ENCODE peak calls at places on chromosomes 5 and 9, in four cellular contexts. W, E, N and V are unnamed samples.

GRCh38 chr5:150616024-150616470 is 24.4 kb upstream of the SYNPO start:
- DNase-seq in E (no peak), W (no peak), N (no peak), V (no peak)

GRCh38 chr5:59423021-59423420 is 470.5 kb downstream of the PDE4D start:
- DNase-seq in W (peak; percentile 19), E (no peak), N (no peak), V (no peak)

GRCh38 chr9:23941051-23941450 is 115.0 kb upstream of the ELAVL2 start:
- DNase-seq in E (no peak), N (no peak), W (no peak), V (no peak)

GRCh38 chr5:151002250-151002649 is 18.1 kb upstream of the GPX3 start:
- DNase-seq in E (no peak), N (no peak), W (peak; percentile 13), V (peak; percentile 58)

GRCh38 chr9:131287366-131287765 is 2.2 kb upstream of the PLPP7 start:
- DNase-seq in W (no peak), N (no peak), E (no peak), V (no peak)

GRCh38 chr9:35649431-35650340 is 1.0 kb downstream of the SIT1 start:
- DNase-seq in W (peak; percentile 8), E (no peak), N (peak; percentile 84), V (no peak)

GRCh38 chr5:13957032-13957645 is 12.7 kb upstream of the DNAH5 start:
- DNase-seq in W (peak; percentile 40), E (peak; percentile 43), N (no peak), V (peak; percentile 69)

GRCh38 chr9:98807070-98807810 is at the start of gene GALNT12:
- DNase-seq in N (peak; percentile 92), W (no peak), E (no peak), V (no peak)

GRCh38 chr5:14665110-14665822 is 748 bp downstream of the OTULIN start:
- DNase-seq in W (no peak), N (peak; percentile 80), E (peak; percentile 14), V (peak; percentile 6)

GRCh38 chr9:124808246-124808956 is 31.5 kb downstream of the OLFML2A start:
- DNase-seq in E (no peak), N (no peak), W (no peak), V (no peak)

GRCh38 chr5:123429221-123429954 is 6.2 kb upstream of the CEP120 start:
- DNase-seq in W (no peak), E (no peak), N (no peak), V (no peak)

GRCh38 chr5:169651526-169651925 is 14.5 kb downstream of the DOCK2 start:
- DNase-seq in N (no peak), E (no peak), W (peak; percentile 4), V (no peak)

GRCh38 chr5:175713930-175714329 is 56.1 kb downstream of the HRH2 start:
- DNase-seq in N (no peak), E (no peak), W (no peak), V (no peak)

GRCh38 chr5:173736923-173737412 is 120.5 kb upstream of the BOD1 start:
- DNase-seq in N (no peak), W (no peak), E (no peak), V (no peak)

GRCh38 chr5:56429110-56429561 is 196.0 kb upstream of the ANKRD55 start:
- DNase-seq in E (no peak), N (no peak), W (no peak), V (no peak)

GRCh38 chr9:89701221-89701798 is 96.5 kb downstream of the GADD45G start:
- DNase-seq in N (peak; percentile 44), W (no peak), E (no peak), V (no peak)

GRCh38 chr5:65803699-65804426 is 81.9 kb downstream of the NLN start:
- DNase-seq in W (peak; percentile 80), E (no peak), N (peak; percentile 42), V (no peak)

GRCh38 chr5:109644829-109645228 is 44.9 kb upstream of the MAN2A1 start:
- DNase-seq in N (no peak), W (no peak), E (no peak), V (no peak)

GRCh38 chr9:80866121-80866520 is 823.2 kb downstream of the TLE1 start:
- DNase-seq in E (no peak), N (no peak), W (no peak), V (no peak)

GRCh38 chr5:104430977-104431620 is 868.5 kb upstream of the NUDT12 start:
- DNase-seq in E (no peak), N (no peak), W (no peak), V (no peak)

GRCh38 chr5:135349441-135349840 is 49.6 kb downstream of the MACROH2A1 start:
- DNase-seq in E (no peak), N (no peak), W (no peak), V (no peak)

GRCh38 chr5:3740546-3741371 is 145.1 kb downstream of the IRX1 start:
- DNase-seq in W (peak; percentile 55), E (no peak), N (peak; percentile 56), V (no peak)

GRCh38 chr9:79572032-79572890 is 496 bp downstream of the TLE4 start:
- DNase-seq in W (no peak), E (peak; percentile 48), N (peak; percentile 94), V (peak; percentile 38)

GRCh38 chr9:4674783-4675182 is 4.6 kb upstream of the CDC37L1 start:
- DNase-seq in N (no peak), E (no peak), W (peak; percentile 85), V (peak; percentile 95)

GRCh38 chr5:78534148-78535009 is 114.2 kb downstream of the LHFPL2 start:
- DNase-seq in N (peak; percentile 67), E (no peak), W (peak; percentile 84), V (no peak)

GRCh38 chr5:126129431-126129830 is 293.8 kb upstream of the GRAMD2B start:
- DNase-seq in W (no peak), N (no peak), E (no peak), V (no peak)

GRCh38 chr5:80246995-80247729 is 8.7 kb downstream of the SERINC5 start:
- DNase-seq in W (peak; percentile 97), N (no peak), E (no peak), V (peak; percentile 94)

GRCh38 chr9:134525841-134526797 is 115.5 kb upstream of the COL5A1 start:
- DNase-seq in E (no peak), N (no peak), W (no peak), V (peak; percentile 55)

GRCh38 chr9:129323999-129324553 is 146.0 kb upstream of the IER5L start:
- DNase-seq in W (no peak), E (no peak), N (no peak), V (no peak)

GRCh38 chr5:68540798-68541590 is 325.4 kb downstream of the PIK3R1 start:
- DNase-seq in N (no peak), W (no peak), E (no peak), V (no peak)
- TF ChIP-seq CTCF in N (no peak), W (no peak), E (no peak), V (no peak)

DNA sequence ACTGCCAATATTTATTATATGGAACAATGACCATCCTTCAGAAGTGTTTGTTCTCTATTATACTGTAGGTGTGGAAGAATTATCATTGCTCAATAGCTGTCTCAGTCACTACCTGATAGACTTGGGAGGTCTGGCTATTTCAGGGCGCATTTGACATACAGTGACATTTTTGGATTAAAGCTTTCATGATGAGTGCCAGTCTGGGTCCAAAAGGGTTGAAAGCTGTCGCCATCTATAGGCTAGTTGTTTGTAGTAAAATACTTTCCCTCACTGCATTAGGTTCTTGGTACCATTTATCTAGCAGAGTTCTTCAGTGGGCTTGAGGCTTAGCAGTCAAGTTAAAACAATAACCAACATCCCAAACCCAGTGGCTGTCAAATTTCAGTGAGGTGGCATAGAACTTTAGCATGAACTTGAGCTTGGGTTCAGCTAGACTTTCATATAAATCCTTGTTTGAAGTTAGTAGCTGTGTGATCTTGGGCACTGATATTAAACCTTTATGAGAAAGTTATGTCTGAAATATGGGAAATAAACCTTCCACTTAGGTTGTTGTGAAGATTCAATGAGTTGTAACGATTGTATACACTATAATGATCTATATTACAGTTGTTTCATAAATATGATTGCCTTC is 110.5 kb upstream of the CDKN2B start:
- DNase-seq in E (no peak), N (no peak), W (no peak), V (no peak)
- TF ChIP-seq CTCF in E (peak; percentile 62), N (peak; percentile 50), W (peak; percentile 51), V (peak; percentile 77)

DNA sequence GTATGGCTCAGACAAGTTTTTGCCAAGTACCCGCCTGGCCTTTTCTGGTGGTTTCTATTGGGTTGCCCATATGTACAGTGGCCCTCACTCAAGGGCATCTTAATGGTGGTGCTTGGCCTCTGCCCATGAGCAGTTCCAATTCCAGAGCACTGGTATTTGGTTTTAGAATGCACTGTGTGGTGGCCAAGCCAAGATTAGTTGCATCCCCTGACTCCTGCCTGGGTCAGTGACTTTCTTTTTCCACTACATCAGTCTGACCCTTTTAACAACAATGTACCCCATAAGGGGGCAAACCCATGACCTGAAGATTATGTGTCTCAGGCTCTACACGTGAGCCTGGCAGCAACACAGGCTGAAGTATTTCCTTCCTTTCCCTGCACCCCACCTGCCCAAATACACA is 34.2 kb downstream of the NPR3 start:
- DNase-seq in W (no peak), N (no peak), E (no peak), V (no peak)
- TF ChIP-seq CTCF in W (no peak), N (no peak), E (no peak), V (no peak)

DNA sequence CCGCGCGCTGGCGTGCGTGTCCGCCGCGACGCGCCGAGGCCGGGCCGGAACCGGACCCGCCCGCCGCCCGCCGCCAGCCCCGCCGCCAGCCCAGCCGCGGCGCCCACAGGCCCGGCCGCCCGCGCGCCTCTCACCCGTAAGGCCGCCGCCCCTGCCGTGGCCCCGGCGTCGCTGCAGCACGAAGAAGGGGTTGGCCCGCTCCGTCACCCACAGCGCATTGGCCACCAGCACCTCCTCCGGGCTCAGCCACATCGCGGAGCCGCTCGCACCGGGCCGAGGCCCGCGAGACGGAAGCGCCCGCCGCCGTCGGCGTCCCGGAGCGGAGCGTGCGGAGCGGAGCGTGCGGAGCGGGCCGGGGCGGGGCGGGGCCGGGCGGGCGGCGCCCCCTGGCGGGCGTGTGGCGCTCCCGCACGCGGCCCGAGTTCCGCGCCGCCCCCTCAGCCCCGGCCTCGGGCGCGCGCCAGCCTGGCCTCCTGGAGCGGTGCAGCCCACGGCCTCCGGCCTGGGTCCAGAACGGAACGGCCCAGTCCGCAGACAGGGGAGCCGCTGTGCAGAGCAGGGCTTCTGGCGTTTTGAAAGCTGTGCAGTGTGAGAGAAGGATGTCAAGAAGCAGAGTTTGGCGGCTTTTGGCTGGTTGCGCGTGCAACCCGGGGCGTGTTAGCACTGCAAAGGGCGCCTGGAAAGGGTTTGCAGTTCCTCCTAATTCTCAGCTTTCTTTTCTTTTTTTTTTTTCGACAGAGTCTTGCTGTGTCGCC is at the start of gene TBC1D9B:
- DNase-seq in E (peak; percentile 47), N (peak; percentile 95), W (peak; percentile 22), V (peak; percentile 40)
- TF ChIP-seq CTCF in E (peak; percentile 54), N (peak; percentile 85), W (peak; percentile 8), V (peak; percentile 60)

GRCh38 chr5:160651682-160652645 is 200.0 kb downstream of the ATP10B start:
- DNase-seq in N (no peak), W (no peak), E (no peak), V (no peak)

GRCh38 chr5:160643588-160643987 is 208.4 kb downstream of the ATP10B start:
- DNase-seq in N (no peak), W (no peak), E (no peak), V (no peak)

GRCh38 chr5:160646033-160646432 is 206.0 kb downstream of the ATP10B start:
- DNase-seq in N (no peak), E (no peak), W (no peak), V (no peak)

DNA sequence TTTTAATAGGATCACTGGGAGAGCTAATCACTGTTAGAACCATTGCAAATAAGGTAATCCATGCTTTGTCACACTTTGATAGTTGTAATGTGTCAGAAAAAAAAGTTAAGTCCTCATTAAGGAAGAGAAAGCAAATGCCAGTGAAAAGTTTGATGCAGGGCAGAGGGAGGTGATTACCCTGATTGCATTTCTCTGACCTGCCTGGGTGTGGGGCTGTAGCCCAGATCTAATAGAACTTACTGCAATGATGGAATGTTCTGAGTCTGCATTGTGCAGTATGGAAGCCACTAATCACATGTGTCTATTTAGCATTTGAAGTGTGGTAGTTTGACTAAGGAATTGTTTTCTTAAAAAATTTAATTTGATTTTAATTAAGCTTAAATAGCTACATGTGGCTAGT is 202.7 kb downstream of the ATP10B start:
- DNase-seq in W (no peak), N (no peak), E (no peak), V (no peak)
- TF ChIP-seq CTCF in W (no peak), N (peak; percentile 24), E (peak; percentile 66), V (no peak)